ENCODE peak calls at places on chromosome 14, in four cellular contexts. One of them, this sample, is unnamed.

GRCh38 chr14:89190779-89191513 is 226.1 kb downstream of the FOXN3 start:
- DNase-seq in body of pancreas: no peak
- DNase-seq in right atrium auricular region: no peak
- DNase-seq in spleen: no peak
- DNase-seq in this sample: no peak

GRCh38 chr14:73393375-73393774 is 65.0 kb downstream of the NUMB start:
- DNase-seq in right atrium auricular region: no peak
- DNase-seq in spleen: no peak
- DNase-seq in body of pancreas: no peak
- DNase-seq in this sample: no peak

GRCh38 chr14:54688229-54688628 is 121.3 kb downstream of the SAMD4A start:
- DNase-seq in spleen: no peak
- DNase-seq in right atrium auricular region: peak; percentile 51
- DNase-seq in body of pancreas: no peak
- DNase-seq in this sample: no peak

GRCh38 chr14:76768671-76769500 is 7.6 kb downstream of the VASH1 start:
- DNase-seq in right atrium auricular region: peak; percentile 56
- DNase-seq in spleen: peak; percentile 78
- DNase-seq in body of pancreas: no peak
- DNase-seq in this sample: peak; percentile 75

GRCh38 chr14:101500681-101501080 is 60.6 kb upstream of the DIO3 start:
- DNase-seq in right atrium auricular region: peak; percentile 38
- DNase-seq in spleen: peak; percentile 39
- DNase-seq in body of pancreas: no peak
- DNase-seq in this sample: peak; percentile 33

GRCh38 chr14:99122521-99123125 is 149.4 kb downstream of the BCL11B start:
- DNase-seq in body of pancreas: no peak
- DNase-seq in right atrium auricular region: peak; percentile 21
- DNase-seq in spleen: no peak
- DNase-seq in this sample: no peak

GRCh38 chr14:68976160-68977067 is 2.7 kb downstream of the ACTN1 start:
- DNase-seq in body of pancreas: no peak
- DNase-seq in right atrium auricular region: no peak
- DNase-seq in spleen: peak; percentile 21
- DNase-seq in this sample: no peak

GRCh38 chr14:22668417-22668816 is 24.3 kb upstream of the OR6J1 start:
- DNase-seq in body of pancreas: no peak
- DNase-seq in spleen: no peak
- DNase-seq in right atrium auricular region: no peak
- DNase-seq in this sample: no peak

DNA sequence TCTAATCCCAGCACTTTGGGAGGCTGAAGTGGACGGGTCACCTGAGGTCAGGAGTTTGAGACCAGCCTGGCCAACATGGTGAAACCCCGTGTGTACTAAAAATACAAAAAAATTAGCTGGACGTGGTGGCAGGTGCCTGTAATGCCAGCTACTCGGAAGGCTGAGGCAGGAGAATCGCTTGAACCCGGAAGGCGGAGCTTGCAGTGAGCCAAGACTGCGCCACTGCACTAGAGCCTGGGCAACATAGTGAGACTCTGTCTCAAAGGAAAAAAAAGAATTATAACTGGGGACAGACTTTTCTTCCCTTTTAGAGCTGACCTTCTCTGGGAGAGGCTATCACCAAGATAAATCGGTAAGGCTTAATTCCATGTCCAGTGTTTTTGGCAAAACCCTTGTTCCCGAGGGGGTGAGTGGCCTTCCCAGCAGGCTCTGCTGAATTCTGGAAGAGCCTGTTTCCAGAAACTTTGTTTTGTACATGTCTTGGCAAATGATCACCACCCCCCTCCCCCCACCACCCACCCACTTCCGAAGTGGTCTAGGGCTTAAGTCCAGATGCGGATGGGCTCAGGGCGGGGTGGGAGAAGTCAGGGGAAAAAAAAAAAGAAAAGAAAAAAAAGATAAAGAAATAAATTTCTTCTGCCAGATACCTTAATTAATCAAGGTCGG is 32.3 kb upstream of the DEGS2 start:
- DNase-seq in spleen: no peak
- DNase-seq in right atrium auricular region: no peak
- DNase-seq in body of pancreas: no peak
- DNase-seq in this sample: no peak
- H3K27ac ChIP-seq in spleen: peak overlapping the region; percentile 92
- H3K27ac ChIP-seq in right atrium auricular region: peak overlapping the region; percentile 89
- H3K27ac ChIP-seq in body of pancreas: peak overlapping the region; percentile 94
- H3K27ac ChIP-seq in this sample: no peak overlapping the region

GRCh38 chr14:71208702-71209357 is 301.6 kb downstream of the PCNX1 start:
- DNase-seq in right atrium auricular region: no peak
- DNase-seq in spleen: no peak
- DNase-seq in body of pancreas: no peak
- DNase-seq in this sample: no peak
- TF ChIP-seq CTCF in right atrium auricular region: no peak
- TF ChIP-seq CTCF in spleen: no peak
- TF ChIP-seq CTCF in body of pancreas: no peak
- TF ChIP-seq CTCF in this sample: no peak

GRCh38 chr14:93972618-93973205 is 3.7 kb downstream of the ASB2 start:
- DNase-seq in right atrium auricular region: no peak
- DNase-seq in spleen: no peak
- DNase-seq in body of pancreas: no peak
- DNase-seq in this sample: no peak

GRCh38 chr14:93971635-93972027 is 4.7 kb downstream of the ASB2 start:
- DNase-seq in right atrium auricular region: no peak
- DNase-seq in spleen: no peak
- DNase-seq in body of pancreas: no peak
- DNase-seq in this sample: no peak

GRCh38 chr14:93974299-93974698 is 2.1 kb downstream of the ASB2 start:
- DNase-seq in right atrium auricular region: no peak
- DNase-seq in body of pancreas: no peak
- DNase-seq in spleen: no peak
- DNase-seq in this sample: no peak

GRCh38 chr14:93974833-93975232 is 1.5 kb downstream of the ASB2 start:
- DNase-seq in spleen: no peak
- DNase-seq in body of pancreas: no peak
- DNase-seq in right atrium auricular region: no peak
- DNase-seq in this sample: no peak

GRCh38 chr14:93973607-93974006 is 2.8 kb downstream of the ASB2 start:
- DNase-seq in spleen: peak; percentile 74
- DNase-seq in right atrium auricular region: no peak
- DNase-seq in body of pancreas: no peak
- DNase-seq in this sample: no peak
- H3K4me3 ChIP-seq in spleen: no peak overlapping the region
- H3K4me3 ChIP-seq in right atrium auricular region: peak overlapping the region; percentile 53
- H3K4me3 ChIP-seq in body of pancreas: no peak overlapping the region
- H3K4me3 ChIP-seq in this sample: peak overlapping the region; percentile 70

GRCh38 chr14:31962920-31963319 is 114.2 kb upstream of the ARHGAP5 start:
- DNase-seq in body of pancreas: no peak
- DNase-seq in right atrium auricular region: no peak
- DNase-seq in spleen: no peak
- DNase-seq in this sample: no peak
- H3K27ac ChIP-seq in body of pancreas: no peak overlapping the region
- H3K27ac ChIP-seq in right atrium auricular region: no peak overlapping the region
- H3K27ac ChIP-seq in spleen: peak overlapping the region; percentile 2
- H3K27ac ChIP-seq in this sample: no peak overlapping the region

This sample was measured in coronary artery.